ENCODE peak calls at places on chromosomes 16 and 17, in five cellular contexts. One of them, this sample, is unnamed.

GRCh38 chr16:46961373-46962353 is 11.8 kb downstream of the DNAJA2 start:
- DNase-seq in GM12878: no peak
- DNase-seq in H1: no peak
- DNase-seq in K562: no peak
- DNase-seq in HepG2: no peak
- DNase-seq in this sample: no peak

GRCh38 chr17:64781394-64781793 is 119.3 kb upstream of the SMURF2 start:
- DNase-seq in GM12878: no peak
- DNase-seq in H1: no peak
- DNase-seq in K562: no peak
- DNase-seq in HepG2: no peak
- DNase-seq in this sample: no peak

GRCh38 chr16:10688291-10688690 is 6.4 kb downstream of the TEKT5 start:
- DNase-seq in GM12878: no peak
- DNase-seq in H1: no peak
- DNase-seq in K562: no peak
- DNase-seq in HepG2: no peak
- DNase-seq in this sample: no peak

GRCh38 chr17:10126554-10127493 is 71.6 kb downstream of the GAS7 start:
- DNase-seq in GM12878: no peak
- DNase-seq in H1: no peak
- DNase-seq in K562: no peak
- DNase-seq in HepG2: no peak
- DNase-seq in this sample: no peak

GRCh38 chr16:74999683-75000480 is 1.1 kb downstream of the ZNRF1 start:
- DNase-seq in GM12878: no peak
- DNase-seq in H1: no peak
- DNase-seq in K562: peak
- DNase-seq in HepG2: peak
- DNase-seq in this sample: no peak

GRCh38 chr17:82496529-82497434 is 22.8 kb upstream of the FOXK2 start:
- DNase-seq in GM12878: peak
- DNase-seq in H1: peak
- DNase-seq in K562: peak
- DNase-seq in HepG2: no peak
- DNase-seq in this sample: peak

GRCh38 chr17:76265624-76266243 is 586 bp downstream of the UBALD2 start:
- DNase-seq in GM12878: no peak
- DNase-seq in H1: no peak
- DNase-seq in K562: peak
- DNase-seq in HepG2: no peak
- DNase-seq in this sample: no peak

GRCh38 chr16:86869288-86870022 is 291.1 kb downstream of the FOXL1 start:
- DNase-seq in GM12878: no peak
- DNase-seq in H1: no peak
- DNase-seq in K562: peak
- DNase-seq in HepG2: no peak
- DNase-seq in this sample: no peak

GRCh38 chr16:8882041-8882617 is at the start of gene LITAFD:
- DNase-seq in GM12878: no peak
- DNase-seq in H1: no peak
- DNase-seq in K562: no peak
- DNase-seq in HepG2: no peak
- DNase-seq in this sample: no peak

GRCh38 chr16:46918905-46919792 is 35.0 kb downstream of the GPT2 start:
- DNase-seq in GM12878: peak
- DNase-seq in H1: no peak
- DNase-seq in K562: peak
- DNase-seq in HepG2: peak
- DNase-seq in this sample: no peak

GRCh38 chr16:67199808-67200198 is 872 bp downstream of the ELMO3 start:
- DNase-seq in GM12878: no peak
- DNase-seq in H1: no peak
- DNase-seq in K562: no peak
- DNase-seq in HepG2: no peak
- DNase-seq in this sample: no peak

GRCh38 chr16:20318006-20318405 is 9.3 kb downstream of the GP2 start:
- DNase-seq in GM12878: no peak
- DNase-seq in H1: no peak
- DNase-seq in K562: no peak
- DNase-seq in HepG2: no peak
- DNase-seq in this sample: no peak

GRCh38 chr16:70442344-70442743 is 3.4 kb upstream of the ST3GAL2 start:
- DNase-seq in GM12878: no peak
- DNase-seq in H1: no peak
- DNase-seq in K562: no peak
- DNase-seq in HepG2: no peak
- DNase-seq in this sample: no peak

GRCh38 chr16:10625595-10626357 is 45.4 kb upstream of the EMP2 start:
- DNase-seq in GM12878: no peak
- DNase-seq in H1: no peak
- DNase-seq in K562: no peak
- DNase-seq in HepG2: peak
- DNase-seq in this sample: no peak

GRCh38 chr16:69917739-69918138 is 33.4 kb upstream of the CLEC18A start:
- DNase-seq in GM12878: no peak
- DNase-seq in H1: peak
- DNase-seq in K562: no peak
- DNase-seq in HepG2: no peak
- DNase-seq in this sample: no peak

GRCh38 chr16:19170043-19170655 is 2.1 kb downstream of the SYT17 start:
- DNase-seq in GM12878: no peak
- DNase-seq in H1: no peak
- DNase-seq in K562: no peak
- DNase-seq in HepG2: no peak
- DNase-seq in this sample: no peak

GRCh38 chr16:19166500-19166899 is 1.5 kb upstream of the SYT17 start:
- DNase-seq in GM12878: no peak
- DNase-seq in H1: no peak
- DNase-seq in K562: no peak
- DNase-seq in HepG2: no peak
- DNase-seq in this sample: peak

GRCh38 chr16:19169081-19169639 is 1.1 kb downstream of the SYT17 start:
- DNase-seq in GM12878: no peak
- DNase-seq in H1: no peak
- DNase-seq in K562: no peak
- DNase-seq in HepG2: no peak
- DNase-seq in this sample: no peak

GRCh38 chr16:19168173-19169080 is at the start of gene SYT17:
- DNase-seq in GM12878: no peak
- DNase-seq in H1: no peak
- DNase-seq in K562: no peak
- DNase-seq in HepG2: no peak
- DNase-seq in this sample: no peak

DNA sequence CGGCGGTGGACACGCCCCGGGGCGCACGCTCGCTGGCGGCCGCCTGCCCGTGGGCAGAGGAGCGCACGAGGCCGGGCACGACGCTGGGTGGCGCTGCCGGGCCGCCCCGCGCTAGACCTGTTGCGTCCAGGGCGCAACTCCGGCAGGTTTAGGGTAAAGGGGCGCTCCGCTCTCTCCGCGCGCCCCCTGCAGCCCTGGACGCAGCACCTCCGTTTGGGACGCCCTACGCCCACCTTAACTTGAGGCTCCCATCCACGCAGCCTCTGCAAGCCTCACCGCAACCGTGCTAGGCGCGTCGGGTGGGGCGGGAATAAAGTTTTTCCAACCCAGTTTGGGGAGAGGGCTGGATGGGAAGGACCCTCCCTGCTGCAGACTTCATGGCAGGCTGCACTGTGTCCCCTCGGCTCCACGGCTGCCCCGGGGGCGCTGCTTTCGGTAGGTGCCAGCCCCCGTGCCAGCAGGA is 299 bp upstream of the SYT17 start:
- DNase-seq in GM12878: no peak
- DNase-seq in H1: peak
- DNase-seq in K562: peak
- DNase-seq in HepG2: peak
- DNase-seq in this sample: peak
- TF ChIP-seq EZH2 in GM12878: no peak
- TF ChIP-seq EZH2 in H1: no peak
- TF ChIP-seq EZH2 in K562: no peak
- TF ChIP-seq EZH2 in HepG2: no peak
- TF ChIP-seq EZH2 in this sample: no peak

GRCh38 chr16:85347213-85347591 is 234.9 kb upstream of the CIBAR2 start:
- DNase-seq in GM12878: no peak
- DNase-seq in H1: no peak
- DNase-seq in K562: peak
- DNase-seq in HepG2: peak
- DNase-seq in this sample: no peak
- TF ChIP-seq ZNF274 in GM12878: no peak
- TF ChIP-seq ZNF274 in H1: no peak
- TF ChIP-seq ZNF274 in K562: no peak
- TF ChIP-seq ZNF274 in HepG2: no peak
- TF ChIP-seq ZNF274 in this sample: no peak

GRCh38 chr16:12437761-12438440 is 365.8 kb downstream of the CPPED1 start:
- DNase-seq in GM12878: no peak
- DNase-seq in H1: no peak
- DNase-seq in K562: no peak
- DNase-seq in HepG2: no peak
- DNase-seq in this sample: no peak

GRCh38 chr16:12435730-12436129 is 368.0 kb downstream of the CPPED1 start:
- DNase-seq in GM12878: no peak
- DNase-seq in H1: no peak
- DNase-seq in K562: no peak
- DNase-seq in HepG2: no peak
- DNase-seq in this sample: no peak

GRCh38 chr16:12436201-12436657 is 367.5 kb downstream of the CPPED1 start:
- DNase-seq in GM12878: no peak
- DNase-seq in H1: peak
- DNase-seq in K562: no peak
- DNase-seq in HepG2: no peak
- DNase-seq in this sample: no peak

GRCh38 chr16:12440233-12440530 is 363.5 kb downstream of the CPPED1 start:
- DNase-seq in GM12878: no peak
- DNase-seq in H1: no peak
- DNase-seq in K562: no peak
- DNase-seq in HepG2: no peak
- DNase-seq in this sample: no peak

GRCh38 chr16:12439443-12440232 is 364.0 kb downstream of the CPPED1 start:
- DNase-seq in GM12878: no peak
- DNase-seq in H1: no peak
- DNase-seq in K562: no peak
- DNase-seq in HepG2: no peak
- DNase-seq in this sample: no peak
- H3K27ac ChIP-seq in GM12878: no peak
- H3K27ac ChIP-seq in H1: no peak
- H3K27ac ChIP-seq in K562: no peak
- H3K27ac ChIP-seq in HepG2: no peak
- H3K27ac ChIP-seq in this sample: no peak

DNA sequence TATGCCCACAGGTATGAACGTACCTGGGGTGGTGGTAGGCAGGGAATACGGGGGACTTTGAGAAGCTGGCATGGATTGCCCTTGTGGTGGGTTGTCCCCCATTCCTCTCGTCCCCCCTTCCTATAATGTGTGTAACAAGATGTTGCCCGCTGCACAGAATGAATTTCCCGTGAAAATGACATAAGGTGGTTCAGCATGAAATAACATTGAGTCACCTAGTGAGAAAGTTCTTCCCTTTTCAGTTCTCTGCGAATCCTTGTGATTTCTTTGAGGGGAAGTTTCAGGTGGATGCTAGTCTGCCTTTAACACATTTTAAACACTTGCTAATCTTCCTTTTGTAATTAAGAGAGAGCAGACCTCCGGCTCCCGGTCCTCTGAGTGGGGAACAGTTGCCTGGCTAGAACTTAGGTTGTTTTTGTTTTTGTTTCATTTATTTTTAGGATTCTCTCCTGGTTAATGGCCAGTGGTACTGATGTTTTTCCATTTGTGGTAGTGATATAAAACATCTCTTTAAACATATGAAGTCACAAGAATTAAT is 58.9 kb downstream of the RAP1GAP2 start:
- DNase-seq in GM12878: no peak
- DNase-seq in H1: no peak
- DNase-seq in K562: no peak
- DNase-seq in HepG2: no peak
- DNase-seq in this sample: no peak
- TF ChIP-seq EZH2 in GM12878: no peak
- TF ChIP-seq EZH2 in H1: no peak
- TF ChIP-seq EZH2 in K562: no peak
- TF ChIP-seq EZH2 in HepG2: no peak
- TF ChIP-seq EZH2 in this sample: no peak

DNA sequence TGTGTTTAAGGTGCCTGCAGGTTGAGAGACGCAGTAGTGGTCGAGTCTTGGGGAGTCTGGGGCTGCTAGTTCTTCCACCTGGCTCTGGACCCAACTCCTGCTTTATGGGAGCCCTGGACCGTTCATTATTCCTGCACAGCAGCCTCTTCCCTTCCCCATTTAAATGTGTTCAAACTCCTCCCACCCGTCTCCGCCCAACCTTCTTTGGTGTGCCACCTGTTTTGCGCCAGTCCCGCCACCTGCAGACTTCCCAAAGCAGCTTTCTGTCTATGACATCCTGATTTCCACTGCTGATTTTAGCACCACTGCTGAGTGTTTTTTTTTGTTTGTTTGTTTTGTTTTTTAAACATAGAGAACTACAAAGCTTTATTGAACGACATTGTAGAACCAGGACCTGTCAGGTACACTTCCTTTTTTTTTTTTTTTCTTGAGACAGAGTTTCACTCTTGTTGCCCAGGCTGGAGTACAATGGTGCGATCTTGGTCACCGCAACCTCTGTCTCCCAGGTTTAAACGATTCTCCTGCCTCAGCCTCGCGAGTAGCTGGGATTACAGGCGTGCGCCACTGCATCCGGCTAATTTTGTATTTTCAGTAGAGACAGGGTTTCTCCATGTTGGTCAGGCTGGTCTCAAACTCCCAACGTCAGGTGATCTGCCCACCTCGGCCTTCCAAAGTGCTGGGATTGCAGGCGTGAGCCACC is 12.8 kb downstream of the ADORA2B start:
- DNase-seq in GM12878: no peak
- DNase-seq in H1: no peak
- DNase-seq in K562: no peak
- DNase-seq in HepG2: no peak
- DNase-seq in this sample: no peak
- TF ChIP-seq ZNF274 in GM12878: no peak
- TF ChIP-seq ZNF274 in H1: no peak
- TF ChIP-seq ZNF274 in K562: no peak
- TF ChIP-seq ZNF274 in HepG2: no peak
- TF ChIP-seq ZNF274 in this sample: no peak

DNA sequence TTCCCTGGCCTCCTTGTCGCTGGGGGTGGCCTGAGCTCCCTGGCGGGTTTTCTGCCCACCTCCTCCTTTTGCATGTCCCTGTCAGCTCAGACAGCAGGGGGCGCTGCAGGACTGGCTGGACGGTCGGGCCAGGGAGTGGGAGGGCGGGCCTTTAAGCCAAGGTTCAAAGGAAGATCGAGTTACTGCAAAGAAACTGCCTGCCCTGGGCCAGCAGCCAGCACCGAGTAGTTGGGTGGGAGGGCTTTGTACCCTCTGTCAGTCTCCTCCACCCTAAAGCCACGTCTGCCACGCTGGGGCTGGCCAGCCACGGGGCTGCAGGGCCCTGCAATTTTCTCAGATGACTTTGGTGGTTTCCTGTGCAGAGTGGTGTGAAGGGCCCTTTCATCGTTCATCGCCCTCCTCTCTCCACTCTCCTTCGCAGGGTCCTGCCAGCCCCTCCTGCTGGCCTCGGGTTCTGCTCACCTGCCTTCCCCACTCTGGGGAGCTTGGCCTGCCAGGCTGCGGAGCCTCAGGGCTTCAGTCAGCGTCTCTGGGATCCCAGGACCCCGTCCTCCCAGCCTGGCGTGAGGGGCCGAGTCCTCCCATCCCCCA is 12.3 kb downstream of the GPR142 start:
- DNase-seq in GM12878: peak
- DNase-seq in H1: peak
- DNase-seq in K562: peak
- DNase-seq in HepG2: peak
- DNase-seq in this sample: peak
- H3K27ac ChIP-seq in GM12878: no peak
- H3K27ac ChIP-seq in H1: no peak
- H3K27ac ChIP-seq in K562: no peak
- H3K27ac ChIP-seq in HepG2: no peak
- H3K27ac ChIP-seq in this sample: peak